ENCODE peak calls at places on chromosomes 13 and 19, in four cellular contexts. Z is K562, U is GM12878, A is HL-60. C is an unnamed sample.

GRCh38 chr19:42280761-42281174 is 11.7 kb downstream of the CIC start:
- DNase-seq in Z (peak), U (no peak), A (no peak), C (no peak)

GRCh38 chr13:45289936-45290563 is 50.9 kb downstream of the TPT1 start:
- DNase-seq in Z (no peak), U (no peak), A (no peak), C (no peak)

GRCh38 chr13:98144501-98145350 is 1.8 kb downstream of the FARP1 start:
- DNase-seq in Z (no peak), U (no peak), A (no peak), C (no peak)

GRCh38 chr13:98778749-98779148 is 26.3 kb upstream of the SLC15A1 start:
- DNase-seq in Z (no peak), U (no peak), A (no peak), C (no peak)

GRCh38 chr13:51767100-51767499 is 36.9 kb downstream of the DHRS12 start:
- DNase-seq in Z (no peak), U (no peak), A (no peak), C (no peak)

GRCh38 chr13:111962431-111962891 is 104.5 kb upstream of the SOX1 start:
- DNase-seq in Z (no peak), U (no peak), A (peak), C (no peak)

GRCh38 chr13:29679357-29680050 is 84.0 kb upstream of the SLC7A1 start:
- DNase-seq in Z (no peak), U (no peak), A (no peak), C (no peak)

GRCh38 chr13:33168326-33168960 is 117.1 kb downstream of the STARD13 start:
- DNase-seq in Z (no peak), U (no peak), A (no peak), C (no peak)

GRCh38 chr19:12331211-12331941 is 2.1 kb downstream of the ZNF563 start:
- DNase-seq in Z (peak), U (peak), A (no peak), C (peak)

GRCh38 chr13:99119686-99120085 is 81.0 kb upstream of the UBAC2 start:
- DNase-seq in Z (no peak), U (no peak), A (no peak), C (no peak)

GRCh38 chr19:16429066-16429758 is 42.6 kb downstream of the EPS15L1 start:
- DNase-seq in Z (no peak), U (no peak), A (no peak), C (no peak)

GRCh38 chr19:31438401-31439269 is 89.4 kb upstream of the TSHZ3 start:
- DNase-seq in Z (no peak), U (no peak), A (no peak), C (no peak)

GRCh38 chr19:54470991-54471782 is 1.9 kb downstream of the CDC42EP5 start:
- DNase-seq in Z (no peak), U (no peak), A (no peak), C (no peak)

GRCh38 chr19:33763661-33764343 is 32.9 kb upstream of the KCTD15 start:
- DNase-seq in Z (no peak), U (no peak), A (no peak), C (no peak)

GRCh38 chr13:97506511-97506910 is 72.5 kb downstream of the RAP2A start:
- DNase-seq in Z (no peak), U (no peak), A (no peak), C (no peak)

GRCh38 chr13:100854091-100854490 is 179.5 kb upstream of the TMTC4 start:
- DNase-seq in Z (no peak), U (no peak), A (no peak), C (no peak)

GRCh38 chr13:49594576-49594975 is 9.2 kb upstream of the RCBTB1 start:
- DNase-seq in Z (no peak), U (no peak), A (no peak), C (no peak)

GRCh38 chr13:37681295-37682032 is 82.9 kb upstream of the POSTN start:
- DNase-seq in Z (no peak), U (no peak), A (no peak), C (no peak)

GRCh38 chr13:73334459-73334858 is 275.7 kb downstream of the KLF5 start:
- DNase-seq in Z (no peak), U (no peak), A (no peak), C (no peak)

GRCh38 chr13:106418556-106418955 is 116.9 kb downstream of the EFNB2 start:
- DNase-seq in Z (no peak), U (no peak), A (no peak), C (no peak)

GRCh38 chr13:113976711-113977684 is 3.1 kb upstream of the C13orf46 start:
- DNase-seq in Z (no peak), U (no peak), A (no peak), C (no peak)

GRCh38 chr13:74201530-74201929 is 67.3 kb upstream of the KLF12 start:
- DNase-seq in Z (no peak), U (no peak), A (no peak), C (no peak)

GRCh38 chr13:46386996-46387851 is at the start of gene RUBCNL:
- DNase-seq in Z (no peak), U (no peak), A (peak), C (peak)

GRCh38 chr19:10618846-10619245 is 6.5 kb upstream of the SLC44A2 start:
- DNase-seq in Z (no peak), U (no peak), A (no peak), C (no peak)

GRCh38 chr19:56707821-56708220 is 36.3 kb upstream of the ZNF835 start:
- DNase-seq in Z (no peak), U (no peak), A (no peak), C (no peak)

GRCh38 chr19:7869453-7869909 is 4.7 kb downstream of the PRR36 start:
- DNase-seq in Z (peak), U (no peak), A (peak), C (peak)

GRCh38 chr19:41951686-41952172 is 7.4 kb downstream of the RABAC1 start:
- DNase-seq in Z (peak), U (no peak), A (peak), C (peak)

GRCh38 chr19:56356944-56357343 is 36.4 kb downstream of the ZNF582 start:
- DNase-seq in Z (no peak), U (no peak), A (no peak), C (no peak)

DNA sequence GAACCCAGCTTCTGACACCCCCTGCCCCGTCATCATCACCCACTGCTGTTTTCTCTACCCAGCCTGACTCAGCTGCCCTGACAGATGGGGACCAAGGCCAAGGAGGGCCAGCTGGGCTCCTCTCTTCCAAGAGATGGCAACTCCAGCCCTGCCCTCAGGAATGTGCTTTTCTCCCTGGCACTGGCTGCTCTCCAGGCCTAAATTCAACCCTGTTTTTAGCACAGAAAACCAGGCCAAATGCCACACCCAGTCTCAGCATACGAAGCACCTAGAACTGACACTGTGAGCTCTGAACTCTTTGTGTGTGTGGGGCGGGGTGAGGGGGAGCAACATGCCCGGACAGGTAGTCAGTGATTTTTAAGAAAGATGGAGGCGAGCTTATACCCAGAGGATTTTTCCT is 23.4 kb upstream of the IGFL1 start:
- DNase-seq in Z (no peak), U (no peak), A (no peak), C (no peak)
- TF ChIP-seq SPI1 in Z (no peak), U (no peak), A (no peak), C (no peak)

GRCh38 chr19:498977-499623 is 2.8 kb downstream of the MADCAM1 start:
- DNase-seq in Z (no peak), U (no peak), A (no peak), C (no peak)

GRCh38 chr19:496333-496634 is at the start of gene MADCAM1:
- DNase-seq in Z (no peak), U (no peak), A (no peak), C (no peak)

GRCh38 chr19:497476-497860 is 1.2 kb downstream of the MADCAM1 start:
- DNase-seq in Z (no peak), U (no peak), A (no peak), C (no peak)

GRCh38 chr19:497861-498590 is 1.7 kb downstream of the MADCAM1 start:
- DNase-seq in Z (no peak), U (no peak), A (no peak), C (no peak)

DNA sequence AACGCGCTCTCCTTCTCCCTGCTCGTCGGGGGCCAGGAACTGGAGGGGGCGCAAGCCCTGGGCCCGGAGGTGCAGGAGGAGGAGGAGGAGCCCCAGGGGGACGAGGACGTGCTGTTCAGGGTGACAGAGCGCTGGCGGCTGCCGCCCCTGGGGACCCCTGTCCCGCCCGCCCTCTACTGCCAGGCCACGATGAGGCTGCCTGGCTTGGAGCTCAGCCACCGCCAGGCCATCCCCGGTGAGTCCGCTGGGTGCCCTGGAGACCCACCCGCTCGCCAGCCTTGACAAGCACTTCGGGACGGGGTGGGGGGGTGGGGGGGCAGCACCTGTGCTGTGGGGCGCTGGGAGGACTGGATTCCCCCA is 2.3 kb downstream of the MADCAM1 start:
- DNase-seq in Z (no peak), U (no peak), A (no peak), C (no peak)
- TF ChIP-seq SPI1 in Z (no peak), U (no peak), A (no peak), C (no peak)

GRCh38 chr19:49359851-49360845 is 2.1 kb downstream of the TEAD2 start:
- DNase-seq in Z (no peak), U (no peak), A (no peak), C (no peak)
- TF ChIP-seq SPI1 in Z (no peak), U (no peak), A (no peak), C (no peak)

GRCh38 chr13:24254151-24254810 is 55.1 kb upstream of the C1QTNF9 start:
- DNase-seq in Z (no peak), U (no peak), A (peak), C (no peak)

GRCh38 chr13:24251525-24251924 is 57.9 kb upstream of the C1QTNF9 start:
- DNase-seq in Z (no peak), U (no peak), A (no peak), C (no peak)

GRCh38 chr13:24249586-24249985 is 59.8 kb upstream of the C1QTNF9 start:
- DNase-seq in Z (no peak), U (no peak), A (no peak), C (no peak)

GRCh38 chr13:24253520-24254150 is 55.7 kb upstream of the C1QTNF9 start:
- DNase-seq in Z (no peak), U (no peak), A (no peak), C (no peak)

GRCh38 chr13:24252136-24252535 is 57.2 kb upstream of the C1QTNF9 start:
- DNase-seq in Z (no peak), U (no peak), A (peak), C (no peak)
- TF ChIP-seq SPI1 in Z (no peak), U (no peak), A (peak), C (no peak)

GRCh38 chr19:3516675-3517207 is 10.6 kb downstream of the FZR1 start:
- DNase-seq in Z (no peak), U (peak), A (no peak), C (no peak)
- TF ChIP-seq SPI1 in Z (no peak), U (no peak), A (no peak), C (no peak)

GRCh38 chr19:51722492-51722891 is 1.3 kb downstream of the HAS1 start:
- DNase-seq in Z (no peak), U (no peak), A (no peak), C (no peak)

GRCh38 chr19:51724543-51724942 is 752 bp upstream of the HAS1 start:
- DNase-seq in Z (no peak), U (no peak), A (no peak), C (no peak)

GRCh38 chr19:51726049-51726448 is 2.3 kb upstream of the HAS1 start:
- DNase-seq in Z (peak), U (no peak), A (no peak), C (no peak)

GRCh38 chr19:51729781-51730180 is 6.0 kb upstream of the HAS1 start:
- DNase-seq in Z (no peak), U (no peak), A (no peak), C (no peak)

DNA sequence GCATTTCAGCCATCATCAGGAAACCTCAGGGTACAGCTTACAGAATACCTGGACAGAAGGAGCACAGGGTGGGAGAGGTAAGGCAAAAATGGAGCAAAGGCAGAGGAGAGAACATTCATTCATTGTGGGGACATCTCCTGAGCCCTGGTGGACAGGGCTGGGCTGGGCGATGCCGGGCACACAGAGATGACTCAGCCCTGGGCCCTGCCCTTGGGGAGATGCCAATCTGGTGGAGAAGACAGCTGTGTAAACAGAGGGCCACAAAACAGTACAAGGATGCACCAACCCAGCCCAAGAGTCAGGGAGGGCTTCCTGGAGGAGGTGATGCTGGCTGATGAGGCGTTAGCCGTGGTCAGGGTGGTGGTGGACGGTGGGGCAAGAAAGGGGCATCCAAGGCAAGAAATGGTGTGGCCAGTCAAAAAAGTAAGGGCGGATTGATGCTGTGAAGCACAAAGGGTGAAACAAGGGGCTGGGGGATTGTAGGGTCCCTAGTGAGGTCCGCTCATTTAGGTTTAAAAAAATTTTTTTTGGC is 3.6 kb upstream of the HAS1 start:
- DNase-seq in Z (no peak), U (no peak), A (no peak), C (no peak)
- TF ChIP-seq SPI1 in Z (no peak), U (no peak), A (no peak), C (no peak)

GRCh38 chr13:43783820-43784219 is 3.0 kb downstream of the ENOX1 start:
- DNase-seq in Z (no peak), U (no peak), A (no peak), C (no peak)
- TF ChIP-seq SPI1 in Z (no peak), U (no peak), A (no peak), C (no peak)

GRCh38 chr19:43776285-43776684 is 4.5 kb downstream of the KCNN4 start:
- DNase-seq in Z (peak), U (no peak), A (no peak), C (no peak)

GRCh38 chr19:43777163-43777700 is 3.5 kb downstream of the KCNN4 start:
- DNase-seq in Z (peak), U (no peak), A (peak), C (no peak)

GRCh38 chr19:43773725-43774102 is 7.1 kb downstream of the KCNN4 start:
- DNase-seq in Z (peak), U (no peak), A (no peak), C (no peak)

GRCh38 chr19:43775299-43775890 is 5.4 kb downstream of the KCNN4 start:
- DNase-seq in Z (no peak), U (no peak), A (no peak), C (no peak)

GRCh38 chr19:43774103-43774939 is 6.5 kb downstream of the KCNN4 start:
- DNase-seq in Z (peak), U (no peak), A (no peak), C (no peak)
- TF ChIP-seq SPI1 in Z (no peak), U (no peak), A (no peak), C (no peak)

DNA sequence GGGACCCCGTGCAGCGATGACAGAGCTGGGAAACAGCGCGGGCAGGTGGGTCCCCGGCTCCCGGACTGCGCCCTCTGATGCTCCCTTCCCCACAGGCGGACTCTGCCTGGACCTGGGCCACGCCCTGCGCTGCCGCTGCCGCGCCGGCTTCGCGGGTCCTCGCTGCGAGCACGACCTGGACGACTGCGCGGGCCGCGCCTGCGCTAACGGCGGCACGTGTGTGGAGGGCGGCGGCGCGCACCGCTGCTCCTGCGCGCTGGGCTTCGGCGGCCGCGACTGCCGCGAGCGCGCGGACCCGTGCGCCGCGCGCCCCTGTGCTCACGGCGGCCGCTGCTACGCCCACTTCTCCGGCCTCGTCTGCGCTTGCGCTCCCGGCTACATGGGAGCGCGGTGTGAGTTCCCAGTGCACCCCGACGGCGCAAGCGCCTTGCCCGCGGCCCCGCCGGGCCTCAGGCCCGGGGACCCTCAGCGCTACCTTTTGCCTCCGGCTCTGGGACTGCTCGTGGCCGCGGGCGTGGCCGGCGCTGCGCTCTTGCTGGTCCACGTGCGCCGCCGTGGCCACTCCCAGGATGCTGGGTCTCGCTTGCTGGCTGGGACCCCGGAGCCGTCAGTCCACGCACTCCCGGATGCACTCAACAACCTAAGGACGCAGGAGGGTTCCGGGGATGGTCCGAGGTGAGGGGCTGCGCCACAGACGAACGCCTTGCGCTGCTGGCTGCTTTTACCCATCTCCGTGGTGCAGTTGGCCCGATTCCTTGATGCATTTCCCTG is 7.8 kb upstream of the SELENOV start:
- DNase-seq in Z (peak), U (no peak), A (peak), C (peak)
- TF ChIP-seq SPI1 in Z (no peak), U (no peak), A (no peak), C (no peak)